ENCODE peak calls at places on chromosomes 12 and 14, in four cellular contexts. P is cardiac septum; J is stimulated activated naive CD4-positive, alpha-beta T cell treated with Interleukin-2 at 50 U/mL for 16 hours; Q is GM23248. K is an unnamed sample.

GRCh38 chr12:26783133-26783531 is 49.9 kb downstream of the ITPR2 start:
- DNase-seq in P (no peak), Q (no peak), J (no peak), K (no peak)

GRCh38 chr14:95886366-95886765 is 9.7 kb downstream of the TUNAR start:
- DNase-seq in P (no peak), Q (no peak), J (no peak), K (no peak)

GRCh38 chr14:100529561-100530031 is 57.6 kb downstream of the BEGAIN start:
- DNase-seq in J (no peak), P (peak; percentile 71), Q (no peak), K (no peak)

GRCh38 chr12:12564911-12565310 is 2.2 kb upstream of the DUSP16 start:
- DNase-seq in Q (no peak), P (no peak), J (no peak), K (no peak)

GRCh38 chr14:80587096-80587724 is 354.3 kb downstream of the CEP128 start:
- DNase-seq in P (no peak), Q (peak; percentile 69), J (no peak), K (peak; percentile 77)

GRCh38 chr12:4056910-4057845 is 184.0 kb upstream of the PARP11 start:
- DNase-seq in J (no peak), Q (no peak), P (no peak), K (no peak)

GRCh38 chr14:34693228-34693939 is 21.0 kb downstream of the CFL2 start:
- DNase-seq in Q (peak; percentile 42), J (no peak), P (no peak), K (no peak)

GRCh38 chr12:42695490-42695995 is 106.0 kb upstream of the PRICKLE1 start:
- DNase-seq in J (no peak), Q (no peak), P (no peak), K (no peak)

GRCh38 chr12:120706029-120706428 is 4.2 kb upstream of the UNC119B start:
- DNase-seq in J (no peak), P (no peak), Q (no peak), K (no peak)

GRCh38 chr12:9870311-9870866 is 1.2 kb upstream of the CLEC2B start:
- DNase-seq in Q (peak; percentile 31), J (no peak), P (no peak), K (peak; percentile 35)

GRCh38 chr12:88693837-88694445 is 113.7 kb upstream of the KITLG start:
- DNase-seq in P (no peak), J (no peak), Q (peak; percentile 31), K (peak; percentile 62)

GRCh38 chr14:97010491-97011160 is 213.4 kb downstream of the VRK1 start:
- DNase-seq in Q (no peak), P (no peak), J (no peak), K (no peak)

GRCh38 chr14:101788016-101788695 is 26.6 kb downstream of the PPP2R5C start:
- DNase-seq in P (no peak), Q (peak; percentile 40), J (no peak), K (no peak)

GRCh38 chr14:22748691-22749090 is 17.8 kb upstream of the OXA1L start:
- DNase-seq in Q (no peak), J (no peak), P (no peak), K (no peak)

GRCh38 chr14:93112891-93113677 is 2.6 kb downstream of the ITPK1 start:
- DNase-seq in J (peak; percentile 70), Q (peak; percentile 89), P (peak; percentile 85), K (peak; percentile 90)

GRCh38 chr12:48980389-48980952 is 2.3 kb downstream of the WNT1 start:
- DNase-seq in Q (no peak), P (no peak), J (peak; percentile 23), K (no peak)

GRCh38 chr14:106395460-106396050 is 869.2 kb downstream of the TMEM121 start:
- DNase-seq in P (no peak), Q (no peak), J (no peak), K (no peak)

GRCh38 chr14:97380539-97380941 is 583.4 kb downstream of the VRK1 start:
- DNase-seq in Q (no peak), J (peak; percentile 75), P (no peak), K (no peak)

GRCh38 chr14:104431351-104431928 is 148.1 kb upstream of the C14orf180 start:
- DNase-seq in J (no peak), P (no peak), Q (no peak), K (no peak)

GRCh38 chr14:99768381-99768780 is 24.8 kb upstream of the EML1 start:
- DNase-seq in P (peak; percentile 63), Q (peak; percentile 65), J (no peak), K (no peak)

GRCh38 chr12:9163392-9163791 is 44.8 kb downstream of the PZP start:
- DNase-seq in J (no peak), P (no peak), Q (no peak), K (no peak)

GRCh38 chr12:63944586-63945228 is 100.2 kb downstream of the SRGAP1 start:
- DNase-seq in Q (no peak), J (no peak), P (no peak), K (no peak)

GRCh38 chr12:49970030-49970429 is 2.7 kb upstream of the AQP6 start:
- DNase-seq in P (peak; percentile 64), J (no peak), Q (no peak), K (no peak)

GRCh38 chr12:116113398-116114130 is 163.9 kb downstream of the MED13L start:
- DNase-seq in Q (no peak), P (no peak), J (no peak), K (no peak)

GRCh38 chr12:7439579-7440505 is 4.1 kb downstream of the CD163L1 start:
- DNase-seq in J (peak; percentile 23), P (peak; percentile 81), Q (peak; percentile 81), K (peak; percentile 79)

GRCh38 chr14:80206351-80206750 is 5.0 kb downstream of the DIO2 start:
- DNase-seq in Q (no peak), P (no peak), J (no peak), K (no peak)

GRCh38 chr12:71476513-71476912 is 36.9 kb downstream of the LGR5 start:
- DNase-seq in P (no peak), J (no peak), Q (peak; percentile 88), K (peak; percentile 55)

GRCh38 chr12:54419088-54419887 is at the start of gene ITGA5:
- DNase-seq in J (peak; percentile 19), P (peak; percentile 94), Q (peak; percentile 93), K (peak; percentile 71)

GRCh38 chr14:95513261-95513660 is 3.2 kb downstream of the SYNE3 start:
- DNase-seq in P (no peak), J (no peak), Q (no peak), K (no peak)

GRCh38 chr14:105200641-105201040 is 19.5 kb upstream of the NUDT14 start:
- DNase-seq in J (no peak), P (no peak), Q (no peak), K (no peak)

GRCh38 chr12:56261503-56262230 is 3.5 kb upstream of the ANKRD52 start:
- DNase-seq in P (no peak), J (no peak), Q (peak; percentile 91), K (peak; percentile 81)

GRCh38 chr12:110039085-110039807 is 9.1 kb downstream of the C12orf76 start:
- DNase-seq in P (peak; percentile 12), Q (peak; percentile 96), J (no peak), K (peak; percentile 97)

GRCh38 chr14:69535230-69535848 is 39.3 kb downstream of the CCDC177 start:
- DNase-seq in J (no peak), Q (peak; percentile 73), P (no peak), K (peak; percentile 53)

GRCh38 chr14:61262082-61262481 is 19.1 kb downstream of the TMEM30B start:
- DNase-seq in P (no peak), J (no peak), Q (peak; percentile 83), K (no peak)

GRCh38 chr14:100417466-100417865 is 94.3 kb downstream of the SLC25A47 start:
- DNase-seq in P (peak; percentile 67), J (no peak), Q (peak; percentile 97), K (peak; percentile 96)

GRCh38 chr12:62484234-62484633 is 17.6 kb downstream of the MON2 start:
- DNase-seq in P (no peak), J (no peak), Q (peak; percentile 70), K (peak; percentile 5)

GRCh38 chr14:61553730-61554641 is 141.3 kb upstream of the HIF1A start:
- DNase-seq in Q (peak; percentile 98), J (no peak), P (no peak), K (peak; percentile 98)

GRCh38 chr14:39107624-39108023 is 4.6 kb upstream of the SEC23A start:
- DNase-seq in Q (peak; percentile 70), P (no peak), J (no peak), K (peak; percentile 61)

K was measured in iris pigment epithelial cell.